ENCODE peak calls at places on chromosomes 3 and 15, in seven cellular contexts. U, J, O, D, P, C and H are unnamed samples.

GRCh38 chr15:56960116-56960515 is 41.7 kb downstream of the TCF12 start:
- DNase-seq in J (no peak), P (no peak), O (no peak), C (no peak), D (no peak), U (no peak), H (no peak)

GRCh38 chr3:139778884-139779283 is 101.1 kb upstream of the NMNAT3 start:
- DNase-seq in C (no peak), P (no peak), J (no peak), O (no peak), U (no peak), D (peak; percentile 15), H (no peak)

GRCh38 chr3:129694228-129694627 is 87.8 kb upstream of the PLXND1 start:
- DNase-seq in D (no peak), P (no peak), C (no peak), U (no peak), J (peak; percentile 30), O (no peak), H (no peak)

GRCh38 chr3:143060906-143061305 is 58.7 kb upstream of the CHST2 start:
- DNase-seq in U (no peak), O (peak; percentile 57), P (no peak), J (no peak), D (no peak), C (no peak), H (peak; percentile 21)

GRCh38 chr15:74830868-74831267 is 4.4 kb downstream of the CPLX3 start:
- DNase-seq in O (no peak), P (no peak), J (no peak), U (peak; percentile 27), D (no peak), C (no peak), H (no peak)

GRCh38 chr3:175163686-175164085 is 304.6 kb downstream of the NAALADL2 start:
- DNase-seq in J (no peak), P (no peak), U (peak; percentile 0), O (no peak), D (no peak), C (no peak), H (no peak)

GRCh38 chr3:56775356-56775914 is 26.3 kb downstream of the ARHGEF3 start:
- DNase-seq in J (no peak), D (no peak), O (no peak), U (peak; percentile 53), P (no peak), C (no peak), H (no peak)

GRCh38 chr15:38085931-38086562 is 151.6 kb downstream of the TMCO5A start:
- DNase-seq in U (peak; percentile 66), O (peak; percentile 36), P (peak; percentile 36), D (peak; percentile 69), J (no peak), C (no peak), H (peak; percentile 25)

GRCh38 chr3:65685621-65686020 is 353.1 kb downstream of the MAGI1 start:
- DNase-seq in P (no peak), U (peak; percentile 40), D (peak; percentile 41), C (no peak), O (no peak), J (no peak), H (peak; percentile 42)

GRCh38 chr15:70172561-70172960 is 74.8 kb upstream of the TLE3 start:
- DNase-seq in P (no peak), D (no peak), C (no peak), U (no peak), O (no peak), J (no peak), H (no peak)

GRCh38 chr15:70722266-70723123 is 40.9 kb downstream of the UACA start:
- DNase-seq in C (no peak), D (peak; percentile 87), O (no peak), J (peak; percentile 62), U (peak; percentile 77), P (peak; percentile 43), H (peak; percentile 85)

GRCh38 chr3:183159319-183159718 is 3.2 kb downstream of the LAMP3 start:
- DNase-seq in O (no peak), D (no peak), C (no peak), U (no peak), J (peak; percentile 35), P (no peak), H (no peak)

GRCh38 chr3:60086811-60087210 is 1037.0 kb upstream of the CFAP20DC start:
- DNase-seq in O (peak; percentile 23), U (peak; percentile 22), D (no peak), J (no peak), P (no peak), C (no peak), H (no peak)

GRCh38 chr3:163043074-163043473 is 1546.5 kb downstream of the OTOL1 start:
- DNase-seq in P (no peak), J (peak; percentile 28), D (peak; percentile 4), C (no peak), O (no peak), U (peak; percentile 3), H (peak; percentile 48)

GRCh38 chr15:43346305-43346704 is 15.9 kb upstream of the LCMT2 start:
- DNase-seq in C (no peak), P (no peak), D (no peak), O (no peak), J (no peak), U (no peak), H (no peak)

GRCh38 chr3:15521573-15521965 is at the start of gene COLQ:
- DNase-seq in O (no peak), D (no peak), P (no peak), C (no peak), U (no peak), J (peak; percentile 44), H (peak; percentile 17)

GRCh38 chr3:174938102-174938501 is 79.0 kb downstream of the NAALADL2 start:
- DNase-seq in P (no peak), D (no peak), O (no peak), U (no peak), J (no peak), C (no peak), H (no peak)

GRCh38 chr3:124816206-124816605 is 71.0 kb downstream of the ITGB5 start:
- DNase-seq in O (no peak), U (no peak), P (no peak), D (no peak), C (no peak), J (no peak), H (no peak)

GRCh38 chr15:68818671-68819450 is 1.8 kb downstream of the ANP32A start:
- DNase-seq in J (peak; percentile 68), O (no peak), D (peak; percentile 33), C (peak; percentile 77), P (no peak), U (peak; percentile 46), H (peak; percentile 45)

GRCh38 chr3:150889105-150889504 is 16.1 kb downstream of the MINDY4B start:
- DNase-seq in C (no peak), O (no peak), J (peak; percentile 56), D (no peak), P (no peak), U (no peak), H (no peak)

GRCh38 chr3:108333951-108334350 is 37.6 kb downstream of the HHLA2 start:
- DNase-seq in D (peak; percentile 16), C (no peak), P (no peak), J (no peak), O (no peak), U (no peak), H (no peak)

GRCh38 chr3:69428657-69429255 is 42.9 kb upstream of the FRMD4B start:
- DNase-seq in J (no peak), C (no peak), D (no peak), P (no peak), O (no peak), U (no peak), H (peak; percentile 31)

GRCh38 chr15:77836116-77836798 is 203.5 kb upstream of the LINGO1 start:
- DNase-seq in P (no peak), J (peak; percentile 64), C (peak; percentile 35), O (no peak), D (peak; percentile 12), U (no peak), H (peak; percentile 37)

GRCh38 chr15:98077186-98077585 is 116.7 kb downstream of the ARRDC4 start:
- DNase-seq in D (peak; percentile 69), O (no peak), C (peak; percentile 72), U (peak; percentile 62), P (no peak), J (no peak), H (no peak)

GRCh38 chr3:33146791-33147445 is 33.1 kb downstream of the CRTAP start:
- DNase-seq in J (peak; percentile 5), O (no peak), U (peak; percentile 40), C (no peak), P (no peak), D (peak; percentile 76), H (peak; percentile 49)

GRCh38 chr15:81643773-81644172 is 269.8 kb upstream of the TMC3 start:
- DNase-seq in C (no peak), O (no peak), J (no peak), D (no peak), P (no peak), U (no peak), H (no peak)

GRCh38 chr3:169604568-169604967 is 58.9 kb downstream of the MECOM start:
- DNase-seq in C (no peak), J (peak; percentile 44), P (no peak), D (peak; percentile 37), O (no peak), U (peak; percentile 4), H (peak; percentile 42)

GRCh38 chr3:134650431-134651346 is at the start of gene KY:
- DNase-seq in U (peak; percentile 59), J (peak; percentile 77), O (no peak), C (peak; percentile 77), P (no peak), D (peak; percentile 66), H (peak; percentile 47)
- H3K4me3 ChIP-seq in U (peak within 1 kb of the TSS; percentile 65), J (peak within 1 kb of the TSS; percentile 59), O (no peak within 1 kb of the TSS), C (peak within 1 kb of the TSS; percentile 61), P (peak within 1 kb of the TSS; percentile 58), D (peak within 1 kb of the TSS; percentile 70), H (peak within 1 kb of the TSS; percentile 45)

GRCh38 chr3:186930143-186930638 is at the start of gene ST6GAL1:
- DNase-seq in O (peak; percentile 27), J (peak; percentile 93), P (no peak), U (no peak), D (peak; percentile 65), C (peak; percentile 85), H (peak; percentile 82)
- TF ChIP-seq CTCF in O (peak; percentile 55), J (peak; percentile 52), P (peak; percentile 61), U (no peak), D (peak; percentile 60), C (peak; percentile 51), H (peak; percentile 57)

DNA sequence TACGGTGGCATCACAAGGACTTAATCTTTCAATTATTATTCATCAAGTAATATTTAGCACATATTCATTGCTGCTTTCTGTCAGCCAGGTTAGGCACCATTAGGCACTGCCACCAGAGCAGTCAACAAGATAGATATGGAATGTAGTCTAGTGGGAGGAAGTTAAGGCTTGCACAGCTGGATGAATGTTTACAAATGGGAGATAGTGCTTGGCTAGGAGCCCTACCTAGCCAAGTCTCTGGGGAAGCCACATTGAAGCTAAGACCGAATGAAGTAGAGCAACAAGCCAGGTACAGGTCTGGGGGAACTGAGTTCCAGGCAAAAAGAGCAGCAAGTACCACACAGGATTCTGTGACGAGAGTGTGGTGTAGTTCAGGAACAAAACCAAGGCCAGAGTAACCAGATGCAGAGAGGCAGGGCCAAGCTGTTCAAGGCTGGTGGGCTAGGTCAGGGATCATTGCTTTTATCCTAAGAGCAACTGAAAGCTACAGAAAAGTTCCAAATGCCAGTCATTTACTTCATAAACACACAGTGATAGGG is 33.4 kb upstream of the SCAANT1 start:
- DNase-seq in D (peak; percentile 53), U (peak; percentile 14), J (no peak), O (no peak), C (no peak), P (no peak), H (peak; percentile 57)
- H3K4me3 ChIP-seq in D (no peak overlapping the region), U (no peak overlapping the region), J (no peak overlapping the region), O (no peak overlapping the region), C (no peak overlapping the region), P (no peak overlapping the region), H (no peak overlapping the region)

GRCh38 chr15:35912196-35912595 is 366.2 kb upstream of the DPH6 start:
- DNase-seq in P (no peak), O (no peak), J (peak; percentile 17), U (peak; percentile 10), C (no peak), D (peak; percentile 43), H (peak; percentile 53)
- TF ChIP-seq CTCF in P (peak; percentile 12), O (no peak), J (peak; percentile 32), U (peak; percentile 37), C (no peak), D (peak; percentile 35), H (peak; percentile 52)